ENCODE peak calls at places on chromosomes 4 and X, in four cellular contexts. X, A, P and M are unnamed samples.

GRCh38 chrX:78979789-78980464 is 34.7 kb downstream of the P2RY10 start:
- DNase-seq in X (no peak), A (peak), P (peak), M (no peak)

GRCh38 chr4:145565328-145565727 is 53.9 kb upstream of the MMAA start:
- DNase-seq in X (no peak), A (no peak), P (no peak), M (no peak)

GRCh38 chr4:143336828-143337599 is at the start of gene GAB1:
- DNase-seq in X (no peak), A (peak), P (peak), M (peak)

GRCh38 chrX:44698328-44698727 is 145.5 kb upstream of the DUSP21 start:
- DNase-seq in X (no peak), A (no peak), P (no peak), M (no peak)

GRCh38 chr4:142091691-142092182 is 455.4 kb downstream of the IL15 start:
- DNase-seq in X (no peak), A (no peak), P (peak), M (no peak)

GRCh38 chrX:47380268-47380667 is 9.9 kb downstream of the ZNF157 start:
- DNase-seq in X (no peak), A (no peak), P (peak), M (no peak)

GRCh38 chr4:112073201-112073600 is 72.1 kb upstream of the FAM241A start:
- DNase-seq in X (no peak), A (no peak), P (peak), M (no peak)

GRCh38 chr4:113878718-113879117 is 100.7 kb downstream of the ARSJ start:
- DNase-seq in X (peak), A (peak), P (no peak), M (peak)

GRCh38 chr4:13329963-13330362 is 154.2 kb downstream of the RAB28 start:
- DNase-seq in X (no peak), A (no peak), P (no peak), M (no peak)

GRCh38 chrX:110944793-110945466 is 149.3 kb upstream of the CHRDL1 start:
- DNase-seq in X (no peak), A (peak), P (peak), M (peak)

GRCh38 chrX:46036508-46036907 is 508.7 kb downstream of the ZNF674 start:
- DNase-seq in X (no peak), A (no peak), P (no peak), M (no peak)

GRCh38 chr4:127012549-127012948 is 620.2 kb upstream of the INTU start:
- DNase-seq in X (no peak), A (no peak), P (no peak), M (no peak)

GRCh38 chrX:87376896-87377295 is 140.7 kb upstream of the KLHL4 start:
- DNase-seq in X (no peak), A (no peak), P (no peak), M (no peak)

GRCh38 chr4:24651266-24651665 is 66.9 kb upstream of the DHX15 start:
- DNase-seq in X (no peak), A (no peak), P (no peak), M (no peak)

GRCh38 chr4:40564815-40565505 is 64.7 kb downstream of the RBM47 start:
- DNase-seq in X (no peak), A (no peak), P (no peak), M (no peak)

GRCh38 chrX:57772637-57773036 is 92.6 kb upstream of the NLRP2B start:
- DNase-seq in X (no peak), A (no peak), P (no peak), M (no peak)

GRCh38 chr4:108751321-108751720 is 11.5 kb downstream of the ETNPPL start:
- DNase-seq in X (no peak), A (no peak), P (no peak), M (no peak)

GRCh38 chr4:12791536-12791935 is 692.6 kb downstream of the RAB28 start:
- DNase-seq in X (no peak), A (no peak), P (no peak), M (no peak)

GRCh38 chr4:134935320-134935719 is 733.7 kb upstream of the PABPC4L start:
- DNase-seq in X (no peak), A (peak), P (peak), M (no peak)

GRCh38 chrX:150715180-150715579 is 22.0 kb downstream of the MTMR1 start:
- DNase-seq in X (no peak), A (no peak), P (peak), M (no peak)

GRCh38 chr4:41796545-41797210 is 48.2 kb upstream of the PHOX2B start:
- DNase-seq in X (peak), A (peak), P (no peak), M (peak)

GRCh38 chrX:6904178-6904577 is 243.3 kb upstream of the STS start:
- DNase-seq in X (no peak), A (no peak), P (no peak), M (no peak)

GRCh38 chrX:47752685-47753084 is 84.0 kb upstream of the ZNF81 start:
- DNase-seq in X (no peak), A (no peak), P (no peak), M (no peak)

GRCh38 chr4:110751991-110752390 is 129.1 kb upstream of the PITX2 start:
- DNase-seq in X (no peak), A (no peak), P (no peak), M (no peak)

GRCh38 chrX:12548746-12549145 is 242.5 kb upstream of the PRPS2 start:
- DNase-seq in X (no peak), A (peak), P (peak), M (peak)

GRCh38 chrX:19389217-19389616 is 45.5 kb downstream of the PDHA1 start:
- DNase-seq in X (no peak), A (no peak), P (no peak), M (no peak)

GRCh38 chrX:3990569-3990968 is 277.1 kb upstream of the PRKX start:
- DNase-seq in X (no peak), A (peak), P (no peak), M (no peak)

GRCh38 chr4:98663226-98664006 is 5.0 kb upstream of the TSPAN5 start:
- DNase-seq in X (no peak), A (no peak), P (no peak), M (no peak)

GRCh38 chrX:5051831-5052491 is 1176.7 kb downstream of the NLGN4X start:
- DNase-seq in X (no peak), A (no peak), P (peak), M (no peak)

GRCh38 chrX:19889582-19890342 is 2.4 kb upstream of the SH3KBP1 start:
- DNase-seq in X (no peak), A (no peak), P (peak), M (no peak)

GRCh38 chr4:38073596-38074234 is 113.5 kb downstream of the PTTG2 start:
- DNase-seq in X (no peak), A (no peak), P (peak), M (no peak)

GRCh38 chr4:41448935-41449334 is 89.0 kb upstream of the LIMCH1 start:
- DNase-seq in X (no peak), A (no peak), P (peak), M (no peak)

GRCh38 chrX:39536165-39536564 is 561.6 kb downstream of the BCOR start:
- DNase-seq in X (no peak), A (no peak), P (no peak), M (no peak)

GRCh38 chrX:24574743-24575142 is 72.4 kb downstream of the PCYT1B start:
- DNase-seq in X (no peak), A (no peak), P (no peak), M (no peak)

GRCh38 chrX:119398974-119399771 is at the start of gene SLC25A43:
- DNase-seq in X (no peak), A (no peak), P (peak), M (peak)
- H4K8ac ChIP-seq in X (peak), A (peak), P (peak), M (no peak)

GRCh38 chr4:118732591-118733330 is 47.6 kb downstream of the METTL14 start:
- DNase-seq in X (no peak), A (no peak), P (no peak), M (no peak)
- H2BK5ac ChIP-seq in X (no peak), A (no peak), P (no peak), M (no peak)

GRCh38 chr4:74157743-74158560 is at the start of gene MTHFD2L:
- DNase-seq in X (peak), A (peak), P (peak), M (peak)
- H2BK12ac ChIP-seq in X (no peak), A (no peak), P (no peak), M (no peak)

GRCh38 chr4:2837110-2837903 is 6.3 kb upstream of the ADD1 start:
- DNase-seq in X (no peak), A (no peak), P (no peak), M (peak)

GRCh38 chr4:2836391-2836859 is 7.2 kb upstream of the ADD1 start:
- DNase-seq in X (no peak), A (no peak), P (no peak), M (no peak)

GRCh38 chr4:2835978-2836377 is 7.7 kb upstream of the ADD1 start:
- DNase-seq in X (no peak), A (no peak), P (no peak), M (no peak)

GRCh38 chr4:2839060-2839459 is 4.6 kb upstream of the ADD1 start:
- DNase-seq in X (no peak), A (no peak), P (no peak), M (no peak)

DNA sequence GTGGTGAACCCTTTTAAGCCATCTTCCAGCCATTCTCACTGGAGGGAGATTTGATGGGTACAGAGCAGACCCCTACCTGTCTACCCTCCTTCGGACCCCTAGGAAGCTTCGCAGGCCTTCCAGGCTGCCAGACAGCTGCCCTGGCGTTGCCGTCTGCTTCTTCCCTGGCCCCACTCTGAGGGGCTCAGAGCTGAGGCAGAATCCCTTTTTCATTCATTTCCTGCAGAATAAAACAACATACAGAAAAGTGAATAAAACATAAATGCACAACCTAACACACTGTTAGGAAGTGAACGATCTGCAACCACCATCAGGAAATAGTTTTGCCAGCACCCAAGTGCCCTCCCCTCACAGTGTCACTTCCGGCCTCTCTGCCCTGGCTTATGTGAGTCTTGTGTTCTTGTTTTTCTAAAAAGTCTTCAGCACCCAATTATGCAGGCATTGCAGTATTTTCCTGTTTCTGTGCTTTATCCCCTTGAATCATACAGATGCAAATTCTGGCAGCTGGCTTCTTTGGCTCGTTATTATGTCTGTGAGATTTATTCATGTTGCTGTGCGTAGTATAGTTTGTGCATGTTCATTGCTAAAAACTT is 5.6 kb upstream of the ADD1 start:
- DNase-seq in X (no peak), A (no peak), P (no peak), M (no peak)
- H4K8ac ChIP-seq in X (no peak), A (peak), P (no peak), M (no peak)

DNA sequence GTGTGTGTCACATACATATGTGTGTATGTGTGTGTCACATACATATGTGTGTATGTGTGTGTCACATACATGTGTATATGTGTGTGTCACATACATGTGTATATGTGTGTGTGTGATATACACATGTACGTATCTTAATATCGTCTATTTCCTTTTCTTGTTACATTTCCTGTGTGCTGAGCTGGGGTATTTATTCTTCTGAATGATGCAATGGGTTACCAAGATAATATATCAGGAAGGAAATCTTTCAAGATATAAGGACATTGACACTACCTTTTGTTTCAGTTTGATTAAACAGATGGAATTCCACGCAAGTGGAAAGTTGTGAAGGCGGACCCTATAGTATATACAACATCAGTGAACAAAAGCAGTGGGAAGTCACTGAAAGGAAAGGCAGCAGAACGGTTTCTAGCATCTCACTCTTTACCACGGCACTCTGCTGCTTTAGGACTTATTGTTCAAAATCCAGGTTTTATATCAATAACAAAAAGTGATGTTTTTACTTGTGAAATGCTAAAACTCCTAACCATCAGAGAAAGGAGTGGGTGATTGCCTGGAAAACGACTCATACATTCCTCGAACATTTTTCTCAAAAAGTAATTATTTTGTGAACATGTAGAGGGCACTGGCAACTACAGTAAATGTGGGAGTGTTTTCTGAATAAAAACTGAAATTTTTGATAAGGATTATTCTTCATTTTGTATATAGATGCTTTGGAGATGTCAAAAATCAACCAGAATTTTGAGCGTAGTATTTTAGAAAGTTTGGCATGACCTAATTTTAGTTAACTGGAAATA is 43.1 kb upstream of the IL21 start:
- DNase-seq in X (no peak), A (no peak), P (no peak), M (no peak)
- H2BK5ac ChIP-seq in X (no peak), A (no peak), P (no peak), M (no peak)

GRCh38 chr4:184473265-184473514 is 1.2 kb downstream of the IRF2 start:
- DNase-seq in X (no peak), A (no peak), P (no peak), M (no peak)
- H2BK12ac ChIP-seq in X (no peak), A (no peak), P (no peak), M (no peak)

GRCh38 chr4:4667643-4668081 is 125.8 kb upstream of the STX18 start:
- DNase-seq in X (no peak), A (peak), P (no peak), M (peak)

GRCh38 chr4:4666187-4666586 is 124.3 kb upstream of the STX18 start:
- DNase-seq in X (no peak), A (no peak), P (no peak), M (no peak)

GRCh38 chr4:4664234-4664633 is 122.4 kb upstream of the STX18 start:
- DNase-seq in X (no peak), A (no peak), P (no peak), M (no peak)

GRCh38 chr4:4668355-4669210 is 126.7 kb upstream of the STX18 start:
- DNase-seq in X (no peak), A (no peak), P (no peak), M (no peak)

DNA sequence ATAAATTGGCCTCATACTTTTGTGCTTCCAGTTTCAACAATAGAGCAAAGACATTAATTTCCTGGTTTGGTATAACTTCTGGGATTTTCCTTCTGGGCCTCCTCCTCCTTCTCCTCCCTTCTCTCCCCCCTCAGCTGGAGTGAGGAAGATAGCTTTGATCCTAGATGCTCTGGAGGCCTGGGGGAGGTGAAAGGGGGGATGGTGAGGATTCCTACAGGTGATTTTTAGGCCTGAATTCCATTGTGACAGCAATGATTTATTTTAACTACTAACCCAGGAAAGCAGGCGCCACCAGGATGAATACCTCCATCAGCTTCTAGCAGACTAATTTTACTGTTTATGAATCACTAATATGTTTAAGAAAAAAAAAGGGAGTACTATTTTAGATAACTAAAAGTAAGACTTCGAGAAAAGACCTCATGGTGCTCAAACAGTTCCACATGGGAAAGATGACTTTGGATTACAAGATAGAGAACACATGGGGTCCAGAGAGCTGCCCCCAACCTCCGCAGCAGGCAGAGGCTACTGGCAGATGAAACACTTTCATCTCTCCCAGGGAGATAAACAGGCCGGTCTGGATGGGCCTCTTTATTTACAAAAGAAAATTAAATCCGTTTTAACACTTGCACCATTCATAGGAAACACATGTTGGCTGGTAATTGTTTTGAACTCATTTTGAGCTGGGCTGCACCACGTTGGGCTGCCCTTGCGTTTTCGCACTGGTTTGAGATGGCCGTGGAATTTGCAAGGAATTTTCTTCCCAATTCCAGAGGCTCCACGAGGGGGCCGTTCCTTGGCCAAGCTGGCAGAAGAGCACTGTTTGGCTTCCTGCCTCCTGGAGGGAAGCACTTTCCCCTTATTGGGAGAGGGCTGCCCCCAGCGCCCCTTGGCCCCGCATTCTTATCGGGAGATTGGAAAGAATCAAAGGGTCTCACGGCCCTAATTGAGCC is 125.1 kb upstream of the STX18 start:
- DNase-seq in X (no peak), A (no peak), P (no peak), M (peak)
- H4K8ac ChIP-seq in X (peak), A (no peak), P (peak), M (no peak)